ENCODE peak calls at places on chromosome 12, in six cellular contexts. G is GM23338, W is esophagus muscularis mucosa, E is stomach, B is SK-N-SH, D is spleen. Z is an unnamed sample.

GRCh38 chr12:132385375-132385774 is 56.0 kb upstream of the GALNT9 start:
- DNase-seq in W (no peak), G (no peak), B (no peak), D (no peak), E (no peak), Z (no peak)

GRCh38 chr12:7374423-7375144 is 69.4 kb downstream of the CD163L1 start:
- DNase-seq in D (peak), G (peak), B (peak), E (no peak), W (no peak), Z (no peak)

GRCh38 chr12:108838194-108839010 is 19.0 kb downstream of the SSH1 start:
- DNase-seq in W (peak), B (peak), G (peak), E (peak), D (peak), Z (peak)

GRCh38 chr12:110338754-110339153 is 57.7 kb downstream of the ATP2A2 start:
- DNase-seq in W (no peak), G (peak), D (no peak), B (peak), E (no peak), Z (no peak)

GRCh38 chr12:58097741-58098140 is 156.4 kb downstream of the ATP23 start:
- DNase-seq in G (no peak), W (peak), B (no peak), D (no peak), E (no peak), Z (no peak)

GRCh38 chr12:124566181-124567034 is 1.0 kb downstream of the NCOR2 start:
- DNase-seq in W (peak), G (peak), B (peak), D (peak), E (peak), Z (peak)

GRCh38 chr12:116779597-116779996 is 41.5 kb downstream of the RNFT2 start:
- DNase-seq in B (no peak), G (no peak), W (no peak), E (no peak), D (peak), Z (no peak)

GRCh38 chr12:62306569-62307530 is 46.6 kb downstream of the USP15 start:
- DNase-seq in W (no peak), B (no peak), D (no peak), G (no peak), E (no peak), Z (no peak)

GRCh38 chr12:121238604-121239334 is 28.8 kb downstream of the P2RX4 start:
- DNase-seq in B (peak), G (peak), W (no peak), E (no peak), D (no peak), Z (no peak)

GRCh38 chr12:87813476-87814234 is 215.5 kb downstream of the C12orf50 start:
- DNase-seq in W (no peak), E (no peak), B (no peak), D (no peak), G (no peak), Z (no peak)

GRCh38 chr12:69701821-69702220 is 2.7 kb upstream of the BEST3 start:
- DNase-seq in B (no peak), G (no peak), E (no peak), D (no peak), W (no peak), Z (no peak)

GRCh38 chr12:96400631-96401060 is 407 bp upstream of the CDK17 start:
- DNase-seq in G (no peak), W (no peak), E (no peak), D (no peak), B (no peak), Z (no peak)

GRCh38 chr12:45509621-45510020 is 219.9 kb upstream of the ARID2 start:
- DNase-seq in D (no peak), B (no peak), G (no peak), E (no peak), W (no peak), Z (no peak)

GRCh38 chr12:103973909-103974308 is 8.2 kb downstream of the TDG start:
- DNase-seq in W (no peak), B (peak), G (peak), E (no peak), D (no peak), Z (no peak)

GRCh38 chr12:114673169-114673833 is 10.7 kb downstream of the TBX3 start:
- DNase-seq in G (peak), D (no peak), W (no peak), B (peak), E (no peak), Z (no peak)

GRCh38 chr12:114672817-114673168 is 11.2 kb downstream of the TBX3 start:
- DNase-seq in B (no peak), D (no peak), G (peak), E (no peak), W (no peak), Z (no peak)

GRCh38 chr12:114670257-114670955 is 13.6 kb downstream of the TBX3 start:
- DNase-seq in B (no peak), W (no peak), D (no peak), G (peak), E (no peak), Z (no peak)

GRCh38 chr12:114671321-114671663 is 12.7 kb downstream of the TBX3 start:
- DNase-seq in B (no peak), W (no peak), D (no peak), G (no peak), E (no peak), Z (no peak)

DNA sequence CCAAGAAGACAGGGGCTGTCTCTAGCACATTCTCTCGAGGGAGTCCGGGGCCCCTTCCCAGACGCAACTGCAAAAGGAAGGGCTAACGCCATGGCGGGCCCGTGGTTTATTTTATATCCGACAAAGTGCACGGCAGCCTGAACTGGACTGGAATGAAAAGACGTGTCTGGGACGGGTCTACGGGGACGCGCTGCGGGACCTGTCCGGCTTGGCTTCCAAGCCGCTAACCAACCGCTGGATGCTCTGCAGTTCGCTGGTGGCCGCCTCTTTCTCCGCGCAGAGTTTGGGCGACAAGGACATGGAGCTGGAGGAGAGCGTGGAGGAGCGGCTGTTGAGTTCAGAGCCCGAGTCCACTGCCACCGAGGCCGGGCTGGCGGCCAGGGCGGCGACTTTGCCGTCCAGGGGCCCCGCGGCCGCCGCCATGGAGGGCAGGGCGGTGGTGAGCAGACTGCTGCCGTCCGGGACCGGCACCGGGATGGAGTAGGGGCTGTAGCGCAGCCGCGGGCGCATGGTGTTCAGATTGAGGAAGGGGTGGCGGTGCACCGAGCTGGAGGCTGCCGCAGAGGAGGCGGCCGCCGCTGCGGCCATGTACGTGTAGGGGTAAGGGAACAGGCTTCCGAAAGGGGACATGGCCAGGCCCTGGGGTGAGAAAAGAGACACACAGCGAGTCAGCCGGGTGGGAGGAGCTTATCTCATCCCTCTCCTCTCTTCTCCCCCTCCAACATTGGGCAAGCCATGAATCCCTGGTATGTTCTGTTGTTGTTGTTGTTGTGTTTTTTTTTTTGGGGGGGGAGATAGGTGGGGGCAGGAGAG is 12.1 kb downstream of the TBX3 start:
- DNase-seq in W (no peak), E (no peak), G (peak), B (peak), D (no peak), Z (no peak)
- H3K4me3 ChIP-seq in W (peak), E (no peak), G (peak), B (peak), D (peak), Z (peak)

GRCh38 chr12:51351913-51352532 is 5.5 kb upstream of the CELA1 start:
- DNase-seq in W (no peak), G (peak), E (no peak), B (peak), D (no peak), Z (no peak)
- TF ChIP-seq POLR2AphosphoS5 in W (no peak), G (peak), E (no peak), B (no peak), D (no peak), Z (no peak)

DNA sequence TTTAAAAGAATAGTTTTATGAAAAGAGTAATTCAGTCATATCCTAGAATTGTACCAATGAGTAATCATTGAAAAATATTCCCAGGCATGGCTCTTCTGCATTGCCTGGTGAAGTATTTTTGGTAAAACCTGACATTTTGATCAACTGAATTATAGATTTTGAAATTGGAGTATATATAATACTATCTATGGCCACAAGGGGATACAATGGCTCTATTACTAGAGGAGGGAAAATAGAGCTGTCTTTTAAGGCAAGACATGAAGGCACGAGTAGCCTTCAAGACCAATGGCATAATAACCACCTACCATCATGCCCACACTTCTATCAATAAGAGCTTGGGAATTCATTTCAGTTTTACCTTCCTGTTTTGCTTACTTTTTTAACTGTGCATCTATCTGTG is 1241.4 kb upstream of the TMEM132C start:
- DNase-seq in W (no peak), B (no peak), D (no peak), G (no peak), E (no peak), Z (no peak)
- TF ChIP-seq CTCF in W (no peak), B (peak), D (no peak), G (no peak), E (no peak), Z (no peak)

GRCh38 chr12:49295087-49296001 is at the start of gene PRPH:
- DNase-seq in D (peak), W (no peak), B (peak), E (no peak), G (peak), Z (no peak)

GRCh38 chr12:49294804-49295086 is 202 bp upstream of the PRPH start:
- DNase-seq in B (peak), W (no peak), G (no peak), E (no peak), D (no peak), Z (no peak)

GRCh38 chr12:49296836-49297694 is 2.1 kb downstream of the PRPH start:
- DNase-seq in E (peak), B (peak), D (peak), G (peak), W (no peak), Z (no peak)

GRCh38 chr12:49297695-49298060 is 2.7 kb downstream of the PRPH start:
- DNase-seq in G (no peak), W (no peak), D (peak), E (no peak), B (no peak), Z (no peak)

DNA sequence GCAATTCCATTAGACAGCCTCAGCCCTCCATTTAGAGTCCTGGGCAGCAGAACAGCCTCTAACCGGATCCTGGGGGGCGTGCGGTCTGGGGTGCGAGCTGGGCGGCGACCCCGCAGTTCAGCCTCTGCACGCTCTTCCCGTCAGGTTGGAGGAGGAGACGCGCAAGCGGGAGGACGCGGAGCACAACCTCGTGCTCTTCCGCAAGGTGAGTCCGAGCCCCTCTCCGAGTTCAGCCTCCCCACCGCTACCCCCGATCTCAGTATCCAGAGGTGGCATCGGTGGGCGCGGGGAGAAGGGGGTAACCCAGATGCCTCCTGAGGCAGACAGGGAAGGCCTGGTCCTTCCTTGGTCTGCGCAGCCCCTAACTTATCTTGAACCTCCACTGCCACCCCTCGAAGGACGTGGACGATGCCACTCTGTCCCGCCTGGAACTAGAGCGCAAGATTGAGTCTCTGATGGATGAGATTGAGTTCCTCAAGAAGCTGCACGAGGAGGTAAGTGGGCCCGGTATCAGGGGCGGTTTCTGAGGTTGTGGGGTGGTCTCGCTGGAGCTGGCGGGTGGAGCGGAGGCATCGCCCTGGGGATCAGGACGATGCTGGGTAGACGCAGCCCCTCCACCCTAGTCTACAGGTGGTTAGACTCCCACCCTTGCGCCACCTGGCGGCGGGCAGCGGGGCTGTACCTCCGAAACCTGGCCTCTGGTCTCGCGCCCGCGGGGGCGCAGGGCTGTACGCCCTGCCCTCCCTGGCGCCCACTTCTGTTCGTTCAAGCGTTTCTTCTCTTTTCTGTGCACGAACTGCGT is 1.3 kb downstream of the PRPH start:
- DNase-seq in W (no peak), B (peak), G (peak), D (peak), E (peak), Z (no peak)
- H3K4me3 ChIP-seq in W (peak), B (no peak), G (peak), D (peak), E (peak), Z (peak)

DNA sequence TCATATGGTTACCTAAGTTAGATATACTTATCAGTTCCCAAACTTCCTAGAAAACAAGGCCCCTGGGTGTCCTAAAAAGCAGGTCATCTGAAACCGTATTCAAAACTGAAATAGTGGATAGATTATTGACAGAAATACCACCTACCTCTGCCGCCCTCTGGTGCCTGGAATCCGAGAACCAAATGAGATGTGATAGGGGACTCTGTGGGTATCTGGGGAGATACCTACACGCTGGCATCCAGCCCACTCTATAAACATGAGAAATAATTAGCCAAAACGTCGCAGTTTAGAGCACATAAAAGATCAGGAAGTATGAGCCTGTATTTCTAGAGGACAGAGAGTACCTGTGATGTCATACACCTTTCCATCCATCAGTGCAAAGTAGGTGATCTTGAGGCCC is 4.4 kb downstream of the ORMDL2 start:
- DNase-seq in G (peak), D (no peak), B (no peak), E (no peak), W (no peak), Z (no peak)
- TF ChIP-seq POLR2AphosphoS5 in G (no peak), D (no peak), B (no peak), E (no peak), W (no peak), Z (no peak)

DNA sequence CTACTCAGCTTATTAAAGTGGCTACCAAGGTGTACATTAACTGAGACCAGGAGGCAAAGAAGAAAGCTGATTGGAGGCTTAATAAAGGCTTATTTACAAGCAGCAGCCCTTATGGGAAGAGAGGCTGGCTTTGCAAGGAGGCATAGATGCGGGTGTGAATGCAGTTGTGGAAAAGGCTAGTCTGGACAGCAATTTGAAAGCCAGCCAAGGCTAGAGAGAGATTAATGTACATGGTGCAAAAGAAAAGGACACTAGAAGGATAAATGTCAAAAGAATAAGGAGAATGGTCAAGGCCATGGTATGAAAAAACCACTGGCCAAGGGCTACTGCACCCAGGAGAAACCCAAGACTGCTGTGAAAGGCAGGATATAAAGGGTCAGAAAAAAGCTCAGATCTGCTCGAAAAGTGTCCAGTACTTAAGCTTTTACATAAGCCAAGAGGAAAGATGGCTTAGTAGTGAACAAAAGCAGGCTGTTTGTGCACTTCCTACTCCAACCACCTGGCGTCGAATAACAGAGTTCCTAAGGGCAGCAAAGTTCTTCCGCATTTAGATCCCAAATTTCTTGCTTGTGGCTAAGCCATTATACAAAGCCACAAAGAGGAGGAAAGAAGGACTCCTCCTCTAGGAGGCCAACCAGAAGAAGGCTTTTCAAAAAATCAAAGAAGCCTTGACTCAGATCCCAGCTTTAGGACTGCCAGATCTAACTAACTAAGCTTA is 24.0 kb downstream of the KLRK1 start:
- DNase-seq in D (no peak), B (no peak), W (no peak), G (no peak), E (no peak), Z (no peak)
- TF ChIP-seq CTCF in D (no peak), B (no peak), W (peak), G (no peak), E (no peak), Z (peak)

GRCh38 chr12:2064078-2064507 is 11.3 kb downstream of the CACNA1C start:
- DNase-seq in G (no peak), W (no peak), D (no peak), B (peak), E (no peak), Z (no peak)
- H3K4me3 ChIP-seq in G (no peak), W (peak), D (peak), B (no peak), E (no peak), Z (peak)

DNA sequence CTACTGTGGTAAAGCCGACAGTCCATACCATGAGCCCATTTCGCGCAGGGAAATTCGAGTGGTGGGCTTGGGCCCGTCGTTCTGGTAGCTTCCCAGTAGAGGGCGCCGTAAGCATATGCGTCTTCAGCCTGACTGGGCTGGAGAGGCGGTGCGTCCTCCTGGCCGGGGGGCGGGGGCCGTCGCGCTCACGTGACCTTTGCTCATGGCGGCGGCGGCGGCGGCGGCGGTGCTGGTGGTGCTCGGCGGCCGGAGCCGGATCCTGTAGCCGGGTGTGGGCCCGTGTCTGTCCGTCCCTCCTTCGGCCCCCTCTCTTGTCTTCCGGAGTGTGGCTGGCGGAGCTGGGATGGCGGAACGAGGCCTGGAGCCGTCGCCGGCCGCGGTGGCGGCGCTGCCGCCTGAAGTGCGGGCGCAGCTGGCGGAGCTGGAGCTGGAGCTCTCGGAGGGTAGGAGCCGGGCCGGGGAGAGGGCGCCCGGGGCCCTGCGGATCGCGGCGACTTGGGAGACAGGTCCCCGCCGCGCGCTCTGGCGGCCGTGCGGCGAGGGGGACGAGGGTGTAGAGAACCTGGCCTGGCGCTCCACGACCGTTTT is at the start of gene DIP2B:
- DNase-seq in D (peak), G (peak), B (peak), W (peak), E (peak), Z (peak)
- TF ChIP-seq POLR2AphosphoS5 in D (peak), G (peak), B (no peak), W (no peak), E (peak), Z (peak)

GRCh38 chr12:92928962-92929915 is at the start of gene EEA1:
- DNase-seq in B (peak), W (peak), G (peak), E (peak), D (peak), Z (peak)
- TF ChIP-seq CTCF in B (peak), W (peak), G (no peak), E (peak), D (peak), Z (no peak)

GRCh38 chr12:75482636-75483035 is 2.1 kb downstream of the GLIPR1 start:
- DNase-seq in G (no peak), B (no peak), D (no peak), W (no peak), E (no peak), Z (no peak)
- H3K4me3 ChIP-seq in G (no peak), B (no peak), D (peak), W (peak), E (peak), Z (no peak)